ENCODE peak calls at places on chromosomes 11 and 22, in four cellular contexts. One of them, this sample, is unnamed.

GRCh38 chr11:47912843-47913437 is 64.8 kb upstream of the NUP160 start:
- DNase-seq in endothelial cell: no peak
- DNase-seq in bronchial epithelial cell: peak
- DNase-seq in IMR-90: no peak
- DNase-seq in this sample: no peak

GRCh38 chr11:10375280-10376048 is 70.6 kb downstream of the ADM start:
- DNase-seq in bronchial epithelial cell: no peak
- DNase-seq in IMR-90: peak
- DNase-seq in endothelial cell: no peak
- DNase-seq in this sample: no peak

GRCh38 chr11:8983552-8983951 is 19.3 kb upstream of the TMEM9B start:
- DNase-seq in endothelial cell: no peak
- DNase-seq in IMR-90: no peak
- DNase-seq in bronchial epithelial cell: no peak
- DNase-seq in this sample: no peak

GRCh38 chr11:40292636-40293585 is 1166.5 kb downstream of the LRRC4C start:
- DNase-seq in endothelial cell: no peak
- DNase-seq in bronchial epithelial cell: no peak
- DNase-seq in IMR-90: no peak
- DNase-seq in this sample: peak

GRCh38 chr11:88174627-88175003 is 628 bp downstream of the RAB38 start:
- DNase-seq in endothelial cell: peak
- DNase-seq in IMR-90: peak
- DNase-seq in bronchial epithelial cell: peak
- DNase-seq in this sample: peak

GRCh38 chr22:31244044-31244942 is 32.2 kb downstream of the LIMK2 start:
- DNase-seq in bronchial epithelial cell: peak
- DNase-seq in endothelial cell: no peak
- DNase-seq in IMR-90: peak
- DNase-seq in this sample: peak

GRCh38 chr22:24054356-24054755 is 43.3 kb downstream of the CABIN1 start:
- DNase-seq in IMR-90: peak
- DNase-seq in endothelial cell: no peak
- DNase-seq in bronchial epithelial cell: no peak
- DNase-seq in this sample: no peak

GRCh38 chr11:82898242-82898641 is 2.0 kb downstream of the PRCP start:
- DNase-seq in IMR-90: no peak
- DNase-seq in endothelial cell: no peak
- DNase-seq in bronchial epithelial cell: no peak
- DNase-seq in this sample: no peak

GRCh38 chr22:25970996-25971811 is 198.1 kb upstream of the SEZ6L start:
- DNase-seq in bronchial epithelial cell: no peak
- DNase-seq in endothelial cell: no peak
- DNase-seq in IMR-90: no peak
- DNase-seq in this sample: no peak

GRCh38 chr22:49329636-49330035 is 498.0 kb downstream of the BRD1 start:
- DNase-seq in IMR-90: no peak
- DNase-seq in endothelial cell: no peak
- DNase-seq in bronchial epithelial cell: no peak
- DNase-seq in this sample: no peak

GRCh38 chr22:36884314-36885158 is 23.7 kb downstream of the NCF4 start:
- DNase-seq in IMR-90: no peak
- DNase-seq in bronchial epithelial cell: peak
- DNase-seq in endothelial cell: no peak
- DNase-seq in this sample: no peak

GRCh38 chr11:70122490-70123198 is 44.5 kb downstream of the ANO1 start:
- DNase-seq in bronchial epithelial cell: no peak
- DNase-seq in endothelial cell: no peak
- DNase-seq in IMR-90: no peak
- DNase-seq in this sample: no peak

GRCh38 chr11:99376463-99376862 is 355.7 kb downstream of the CNTN5 start:
- DNase-seq in bronchial epithelial cell: no peak
- DNase-seq in endothelial cell: no peak
- DNase-seq in IMR-90: no peak
- DNase-seq in this sample: no peak

GRCh38 chr11:74449369-74449931 is 17.9 kb downstream of the KCNE3 start:
- DNase-seq in endothelial cell: peak
- DNase-seq in IMR-90: peak
- DNase-seq in bronchial epithelial cell: peak
- DNase-seq in this sample: peak

GRCh38 chr11:76830639-76831312 is 29.9 kb upstream of the ACER3 start:
- DNase-seq in endothelial cell: no peak
- DNase-seq in IMR-90: peak
- DNase-seq in bronchial epithelial cell: peak
- DNase-seq in this sample: no peak

GRCh38 chr11:2362414-2362813 is 14.7 kb upstream of the CD81 start:
- DNase-seq in IMR-90: no peak
- DNase-seq in endothelial cell: no peak
- DNase-seq in bronchial epithelial cell: no peak
- DNase-seq in this sample: no peak

GRCh38 chr11:118834428-118835028 is 43.6 kb upstream of the DDX6 start:
- DNase-seq in endothelial cell: no peak
- DNase-seq in bronchial epithelial cell: no peak
- DNase-seq in IMR-90: peak
- DNase-seq in this sample: no peak

GRCh38 chr11:15159085-15159484 is 44.4 kb downstream of the INSC start:
- DNase-seq in endothelial cell: peak
- DNase-seq in bronchial epithelial cell: peak
- DNase-seq in IMR-90: peak
- DNase-seq in this sample: no peak

GRCh38 chr22:41862530-41863266 is 29.8 kb downstream of the SREBF2 start:
- DNase-seq in endothelial cell: no peak
- DNase-seq in bronchial epithelial cell: no peak
- DNase-seq in IMR-90: peak
- DNase-seq in this sample: peak

GRCh38 chr11:104549019-104549418 is 349.2 kb downstream of the CASP12 start:
- DNase-seq in bronchial epithelial cell: no peak
- DNase-seq in IMR-90: no peak
- DNase-seq in endothelial cell: no peak
- DNase-seq in this sample: no peak

GRCh38 chr11:104546486-104546885 is 351.8 kb downstream of the CASP12 start:
- DNase-seq in bronchial epithelial cell: no peak
- DNase-seq in endothelial cell: no peak
- DNase-seq in IMR-90: no peak
- DNase-seq in this sample: no peak

DNA sequence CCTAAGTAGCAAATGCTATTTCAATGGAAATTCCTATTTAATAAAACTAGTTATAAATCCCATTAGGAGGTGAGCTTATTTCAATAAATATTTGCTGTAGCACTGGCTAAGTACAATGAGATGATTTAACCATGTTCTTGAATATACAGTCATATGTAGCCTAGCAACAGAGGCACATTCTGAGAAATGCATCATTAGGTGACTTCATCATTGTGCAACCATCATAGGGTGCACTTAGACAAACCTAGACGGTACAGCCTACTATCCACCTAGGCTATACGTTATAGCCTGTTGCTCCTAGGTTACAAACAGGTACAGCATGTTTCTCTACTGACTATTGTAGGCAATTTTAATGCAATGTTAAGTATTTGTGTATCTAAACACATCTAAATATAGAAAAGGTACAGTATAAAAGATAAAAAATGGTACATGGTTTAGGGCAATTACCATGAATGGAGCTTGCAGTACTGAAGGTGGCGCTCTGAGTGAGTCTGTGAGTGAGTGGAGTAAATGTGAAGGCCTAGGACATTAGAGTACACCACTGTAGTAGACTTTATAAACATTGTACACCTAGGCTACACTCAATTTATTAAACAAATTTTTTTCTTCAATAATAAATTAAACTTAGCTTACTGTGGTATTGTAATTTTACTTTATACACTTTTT is 350.1 kb downstream of the CASP12 start:
- DNase-seq in IMR-90: peak
- DNase-seq in endothelial cell: no peak
- DNase-seq in bronchial epithelial cell: peak
- DNase-seq in this sample: no peak
- TF ChIP-seq CTCF in IMR-90: no peak
- TF ChIP-seq CTCF in endothelial cell: peak
- TF ChIP-seq CTCF in bronchial epithelial cell: no peak
- TF ChIP-seq CTCF in this sample: no peak

DNA sequence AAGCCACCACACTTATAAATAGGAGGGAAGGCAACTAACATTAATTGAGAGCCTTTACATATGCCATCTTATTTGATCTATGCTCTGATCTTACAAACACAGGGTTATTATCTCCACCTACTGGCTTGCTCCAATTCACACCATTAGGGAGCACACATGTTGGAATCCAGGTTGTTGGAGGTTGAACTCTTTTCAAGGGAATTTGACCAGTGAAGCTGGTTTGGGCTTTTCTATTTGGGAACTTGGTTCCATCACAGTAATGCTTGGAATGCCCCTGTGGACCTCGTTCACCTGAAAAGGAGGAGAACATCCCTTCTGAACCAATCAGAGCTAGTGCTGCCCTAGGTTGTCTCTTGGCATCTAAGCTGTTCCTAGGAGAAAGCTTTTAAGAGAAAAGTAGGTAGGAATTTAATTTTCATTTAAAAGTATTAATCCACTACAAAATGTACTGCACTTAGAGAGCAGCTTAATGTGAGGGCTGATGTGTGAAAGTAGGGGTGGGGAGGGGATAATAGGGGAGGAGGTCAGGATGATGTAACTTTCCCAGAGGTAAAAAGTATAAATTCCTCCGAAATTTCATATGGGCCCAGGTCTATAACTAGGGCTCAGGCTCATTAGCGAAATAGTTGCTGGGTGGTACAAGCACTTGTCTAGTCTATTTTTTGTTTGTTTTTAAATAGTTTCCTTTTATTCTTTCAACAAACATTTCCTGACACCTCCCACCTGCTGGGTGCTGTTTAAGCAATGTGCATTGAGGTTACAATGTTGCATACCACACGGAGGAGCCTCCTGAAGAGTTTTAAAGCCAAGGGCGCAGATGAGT is 7.6 kb upstream of the MICAL2 start:
- DNase-seq in endothelial cell: no peak
- DNase-seq in bronchial epithelial cell: peak
- DNase-seq in IMR-90: no peak
- DNase-seq in this sample: no peak
- TF ChIP-seq CTCF in endothelial cell: no peak
- TF ChIP-seq CTCF in bronchial epithelial cell: peak
- TF ChIP-seq CTCF in IMR-90: peak
- TF ChIP-seq CTCF in this sample: no peak

DNA sequence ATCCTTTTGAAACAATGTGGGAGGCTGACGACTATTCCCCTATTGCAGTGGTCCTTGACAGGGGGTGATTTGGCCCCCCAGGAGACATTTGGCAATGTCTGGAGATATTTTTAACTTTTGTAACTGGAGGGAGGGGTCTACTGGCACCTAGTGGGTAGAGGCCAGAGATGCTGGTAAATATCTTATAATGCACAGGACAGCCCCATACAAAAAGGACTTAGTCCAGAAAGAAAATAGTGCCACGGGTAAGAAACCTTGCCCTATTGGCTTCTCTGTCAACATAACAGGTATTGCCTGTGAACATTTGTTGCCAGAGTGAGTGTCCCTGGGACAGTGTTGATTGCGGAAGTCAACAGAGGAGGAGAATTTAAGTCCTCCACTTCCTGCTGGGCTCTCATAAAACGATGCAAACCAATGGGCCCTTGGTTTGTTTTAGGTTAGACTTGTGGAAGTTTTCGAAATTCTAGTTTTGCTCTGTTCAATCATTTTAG is 101.6 kb downstream of the MAML2 start:
- DNase-seq in endothelial cell: no peak
- DNase-seq in bronchial epithelial cell: no peak
- DNase-seq in IMR-90: no peak
- DNase-seq in this sample: no peak
- TF ChIP-seq CTCF in endothelial cell: no peak
- TF ChIP-seq CTCF in bronchial epithelial cell: no peak
- TF ChIP-seq CTCF in IMR-90: peak
- TF ChIP-seq CTCF in this sample: no peak

GRCh38 chr11:134861490-134862107 is 449.6 kb upstream of the B3GAT1 start:
- DNase-seq in endothelial cell: no peak
- DNase-seq in bronchial epithelial cell: no peak
- DNase-seq in IMR-90: no peak
- DNase-seq in this sample: no peak
- TF ChIP-seq CTCF in endothelial cell: peak
- TF ChIP-seq CTCF in bronchial epithelial cell: no peak
- TF ChIP-seq CTCF in IMR-90: no peak
- TF ChIP-seq CTCF in this sample: no peak

DNA sequence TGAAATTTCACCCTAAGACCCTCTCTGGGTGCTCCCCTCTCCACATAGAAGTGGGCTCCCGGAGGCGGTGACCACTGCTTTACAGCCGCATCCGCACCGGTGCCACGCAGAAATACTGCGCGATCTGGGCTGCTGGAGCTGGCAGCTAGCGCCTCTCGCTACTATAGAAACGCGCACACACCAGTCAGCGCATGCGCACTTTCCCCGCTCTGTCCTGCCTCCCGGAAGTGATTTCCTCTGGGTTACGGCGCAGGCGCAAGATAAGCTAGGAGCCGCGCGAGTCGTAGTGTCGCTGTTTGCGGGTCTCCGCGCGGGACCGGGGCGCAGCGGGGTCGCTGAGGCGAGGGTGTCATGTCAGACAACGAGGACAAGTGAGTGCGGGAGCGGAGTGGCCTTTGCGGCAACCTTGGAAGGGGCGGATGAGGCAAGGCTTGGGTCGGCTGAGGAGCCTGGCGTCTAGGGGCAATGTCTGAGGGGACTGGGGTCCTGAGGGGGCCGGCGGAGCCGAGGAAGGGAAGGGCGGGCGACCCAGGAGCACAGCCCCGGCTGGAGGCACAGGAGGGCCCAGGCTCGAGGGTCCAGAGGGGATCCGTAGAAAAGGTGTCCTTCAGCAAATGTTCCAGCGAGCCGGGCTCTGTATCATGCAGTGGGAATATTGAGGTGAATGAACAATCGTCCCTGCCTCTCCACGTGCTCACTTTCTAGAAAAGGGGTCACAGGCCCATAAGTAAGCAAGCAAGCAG is at the start of the genes C22orf23 and POLR2F:
- DNase-seq in endothelial cell: peak
- DNase-seq in bronchial epithelial cell: peak
- DNase-seq in IMR-90: peak
- DNase-seq in this sample: peak
- TF ChIP-seq CTCF in endothelial cell: no peak
- TF ChIP-seq CTCF in bronchial epithelial cell: no peak
- TF ChIP-seq CTCF in IMR-90: no peak
- TF ChIP-seq CTCF in this sample: no peak

GRCh38 chr11:24239930-24240329 is 256.9 kb upstream of the LUZP2 start:
- DNase-seq in IMR-90: no peak
- DNase-seq in bronchial epithelial cell: no peak
- DNase-seq in endothelial cell: no peak
- DNase-seq in this sample: no peak

GRCh38 chr11:24233041-24233440 is 263.8 kb upstream of the LUZP2 start:
- DNase-seq in IMR-90: no peak
- DNase-seq in bronchial epithelial cell: peak
- DNase-seq in endothelial cell: no peak
- DNase-seq in this sample: no peak

GRCh38 chr11:24240496-24240895 is 256.4 kb upstream of the LUZP2 start:
- DNase-seq in endothelial cell: no peak
- DNase-seq in bronchial epithelial cell: no peak
- DNase-seq in IMR-90: no peak
- DNase-seq in this sample: no peak

GRCh38 chr11:24239016-24239720 is 257.7 kb upstream of the LUZP2 start:
- DNase-seq in bronchial epithelial cell: peak
- DNase-seq in endothelial cell: no peak
- DNase-seq in IMR-90: peak
- DNase-seq in this sample: no peak

GRCh38 chr11:24234822-24235508 is 261.9 kb upstream of the LUZP2 start:
- DNase-seq in endothelial cell: no peak
- DNase-seq in bronchial epithelial cell: peak
- DNase-seq in IMR-90: peak
- DNase-seq in this sample: no peak
- TF ChIP-seq CTCF in endothelial cell: no peak
- TF ChIP-seq CTCF in bronchial epithelial cell: peak
- TF ChIP-seq CTCF in IMR-90: peak
- TF ChIP-seq CTCF in this sample: no peak

This sample was measured in nephron progenitor cell.